ENCODE peak calls at places on chromosomes 4 and X, in seven cellular contexts. P is AG04450, H is left lung, A is fibroblast of lung, N is AG04449, S is cardiac muscle cell, L is endodermal cell. R is an unnamed sample.
A peak's percentile ranks its signal among the peaks of the same experiment; 100 is the strongest.

GRCh38 chrX:149490100-149490499 is 15.0 kb downstream of the IDS start:
- DNase-seq in P (no peak), H (no peak), A (no peak), N (no peak), S (no peak), L (no peak), R (no peak)

GRCh38 chr4:2651998-2652397 is 104.1 kb downstream of the TNIP2 start:
- DNase-seq in P (no peak), H (no peak), A (no peak), N (no peak), S (no peak), L (no peak), R (peak; percentile 42)

GRCh38 chr4:113725963-113726362 is 35.6 kb downstream of the CAMK2D start:
- DNase-seq in P (no peak), H (no peak), A (no peak), N (no peak), S (no peak), L (no peak), R (no peak)

GRCh38 chr4:106698621-106699195 is 330.1 kb upstream of the GIMD1 start:
- DNase-seq in P (no peak), H (no peak), A (no peak), N (no peak), S (no peak), L (no peak), R (no peak)

GRCh38 chr4:185708348-185708747 is 103.6 kb downstream of the SORBS2 start:
- DNase-seq in P (no peak), H (no peak), A (peak; percentile 86), N (no peak), S (no peak), L (no peak), R (no peak)

GRCh38 chr4:66688674-66689073 is 856.6 kb downstream of the CENPC start:
- DNase-seq in P (no peak), H (no peak), A (peak; percentile 53), N (no peak), S (peak; percentile 24), L (no peak), R (no peak)

GRCh38 chr4:149203256-149204001 is 612.2 kb downstream of the IQCM start:
- DNase-seq in P (no peak), H (no peak), A (peak; percentile 75), N (no peak), S (peak; percentile 79), L (no peak), R (no peak)

GRCh38 chr4:113996599-113997177 is 17.2 kb upstream of the ARSJ start:
- DNase-seq in P (no peak), H (peak; percentile 12), A (peak; percentile 55), N (no peak), S (no peak), L (peak; percentile 71), R (no peak)

GRCh38 chr4:155339588-155339987 is 37.2 kb downstream of the MAP9 start:
- DNase-seq in P (no peak), H (no peak), A (no peak), N (no peak), S (no peak), L (no peak), R (no peak)

GRCh38 chr4:146062325-146062715 is 113.2 kb upstream of the LSM6 start:
- DNase-seq in P (no peak), H (no peak), A (no peak), N (no peak), S (no peak), L (no peak), R (no peak)

GRCh38 chrX:84735025-84735424 is 232.8 kb upstream of the HDX start:
- DNase-seq in P (no peak), H (no peak), A (peak; percentile 8), N (no peak), S (no peak), L (no peak), R (no peak)

GRCh38 chr4:20391224-20391623 is 139.5 kb downstream of the SLIT2 start:
- DNase-seq in P (no peak), H (no peak), A (peak; percentile 70), N (peak; percentile 65), S (no peak), L (no peak), R (no peak)

GRCh38 chr4:125368161-125368560 is 53.4 kb downstream of the FAT4 start:
- DNase-seq in P (peak; percentile 16), H (no peak), A (peak; percentile 50), N (no peak), S (no peak), L (no peak), R (no peak)

GRCh38 chrX:40273356-40274050 is 175.7 kb upstream of the BCOR start:
- DNase-seq in P (no peak), H (no peak), A (peak; percentile 50), N (no peak), S (peak; percentile 46), L (no peak), R (no peak)

GRCh38 chrX:9464435-9465371 is at the start of gene TBL1X:
- DNase-seq in P (no peak), H (peak; percentile 90), A (peak; percentile 28), N (no peak), S (peak; percentile 82), L (peak; percentile 73), R (peak; percentile 86)

GRCh38 chr4:3369781-3370660 is 71.7 kb upstream of the HGFAC start:
- DNase-seq in P (peak; percentile 57), H (peak; percentile 50), A (peak; percentile 92), N (peak; percentile 70), S (peak; percentile 35), L (peak; percentile 82), R (no peak)

GRCh38 chrX:155053656-155054055 is 17.3 kb downstream of the CMC4 start:
- DNase-seq in P (no peak), H (no peak), A (no peak), N (no peak), S (no peak), L (no peak), R (no peak)

GRCh38 chr4:153486281-153487151 is 20.4 kb downstream of the TMEM131L start:
- DNase-seq in P (peak; percentile 76), H (no peak), A (peak; percentile 95), N (peak; percentile 69), S (no peak), L (peak; percentile 89), R (peak; percentile 68)

GRCh38 chrX:32084757-32085156 is 1012.9 kb upstream of the FTHL17 start:
- DNase-seq in P (no peak), H (no peak), A (no peak), N (no peak), S (no peak), L (no peak), R (no peak)

GRCh38 chr4:112509243-112510190 is 6.5 kb downstream of the NEUROG2 start:
- DNase-seq in P (no peak), H (peak; percentile 44), A (peak; percentile 19), N (no peak), S (no peak), L (peak; percentile 78), R (no peak)

GRCh38 chr4:57080781-57081650 is 29.2 kb downstream of the IGFBP7 start:
- DNase-seq in P (peak; percentile 91), H (no peak), A (peak; percentile 100), N (peak; percentile 99), S (no peak), L (no peak), R (no peak)

GRCh38 chr4:159871141-159871540 is 768.3 kb downstream of the RAPGEF2 start:
- DNase-seq in P (no peak), H (no peak), A (peak; percentile 70), N (no peak), S (no peak), L (no peak), R (no peak)

GRCh38 chrX:65017464-65017863 is 41.2 kb upstream of the ZC4H2 start:
- DNase-seq in P (no peak), H (no peak), A (no peak), N (no peak), S (no peak), L (no peak), R (no peak)

GRCh38 chr4:101127176-101127790 is 220.0 kb downstream of the PPP3CA start:
- DNase-seq in P (no peak), H (no peak), A (peak; percentile 21), N (no peak), S (no peak), L (no peak), R (no peak)

GRCh38 chr4:43048570-43048969 is 156.1 kb downstream of the GRXCR1 start:
- DNase-seq in P (no peak), H (no peak), A (no peak), N (no peak), S (no peak), L (peak; percentile 37), R (no peak)
- TF ChIP-seq CTCF in P (peak; percentile 13), H (no peak), A (no peak), N (no peak), S (no peak), L (peak; percentile 65), R (no peak)

GRCh38 chrX:153806999-153807575 is 12.6 kb downstream of the SSR4 start:
- DNase-seq in P (no peak), H (no peak), A (no peak), N (no peak), S (no peak), L (no peak), R (no peak)
- TF ChIP-seq CTCF in P (no peak), H (no peak), A (no peak), N (no peak), S (no peak), L (no peak), R (no peak)

GRCh38 chr4:48141048-48141447 is 7.0 kb upstream of the TXK start:
- DNase-seq in P (peak; percentile 8), H (no peak), A (peak; percentile 42), N (no peak), S (peak; percentile 54), L (no peak), R (no peak)
- TF ChIP-seq CTCF in P (peak; percentile 58), H (peak; percentile 33), A (no peak), N (peak; percentile 33), S (peak; percentile 43), L (peak; percentile 84), R (peak; percentile 65)

GRCh38 chr4:4985844-4986243 is 33.4 kb downstream of the CYTL1 start:
- DNase-seq in P (no peak), H (no peak), A (peak; percentile 8), N (no peak), S (no peak), L (peak; percentile 69), R (no peak)
- TF ChIP-seq CTCF in P (peak; percentile 30), H (no peak), A (no peak), N (peak; percentile 33), S (peak; percentile 10), L (peak; percentile 67), R (peak; percentile 49)

R was measured in osteocyte.